ENCODE peak calls at places on chromosome 3, in nine cellular contexts. A is fibroblast of the aortic adventitia, J is neural progenitor cell, N is neural crest cell, X is H9, D is heart left ventricle, B is GM20000, V is nephron progenitor cell, F is HFFc6. H is an unnamed sample.

GRCh38 chr3:53230789-53231188 is 25.0 kb downstream of the TKT start:
- DNase-seq in B (no peak), N (no peak), A (no peak), V (no peak), D (no peak), F (no peak), J (no peak), X (peak; percentile 19), H (no peak)

GRCh38 chr3:194204036-194204792 is 68.3 kb downstream of the HES1 start:
- DNase-seq in D (no peak), V (peak; percentile 56), J (peak; percentile 82), B (peak; percentile 69), N (no peak), X (peak; percentile 44), A (no peak), F (no peak), H (no peak)

GRCh38 chr3:113685956-113686721 is 10.3 kb downstream of the USF3 start:
- DNase-seq in D (no peak), X (no peak), V (no peak), F (peak; percentile 43), A (peak; percentile 51), B (no peak), J (no peak), N (no peak), H (peak; percentile 13)

GRCh38 chr3:106963446-106963845 is 413.8 kb upstream of the CCDC54 start:
- DNase-seq in A (peak; percentile 66), B (no peak), X (no peak), V (no peak), N (no peak), F (peak; percentile 59), D (no peak), J (no peak), H (no peak)

GRCh38 chr3:100097919-100098896 is 16.1 kb downstream of the FILIP1L start:
- DNase-seq in N (no peak), D (peak; percentile 39), J (no peak), F (no peak), X (no peak), B (no peak), V (no peak), A (no peak), H (peak; percentile 28)

GRCh38 chr3:124230432-124230831 is 238.5 kb upstream of the ROPN1 start:
- DNase-seq in V (no peak), J (no peak), D (no peak), F (no peak), N (no peak), A (no peak), X (no peak), B (no peak), H (no peak)

GRCh38 chr3:126329927-126330725 is 27.1 kb downstream of the KLF15 start:
- DNase-seq in D (no peak), F (no peak), B (no peak), J (no peak), A (no peak), X (no peak), N (no peak), V (no peak), H (no peak)

GRCh38 chr3:142319094-142319493 is 93.7 kb upstream of the GK5 start:
- DNase-seq in A (peak; percentile 64), D (no peak), X (no peak), B (no peak), N (no peak), V (no peak), J (no peak), F (peak; percentile 70), H (peak; percentile 14)

GRCh38 chr3:119073258-119074001 is 38.8 kb upstream of the IGSF11 start:
- DNase-seq in A (no peak), B (no peak), X (no peak), D (no peak), N (no peak), F (no peak), V (no peak), J (no peak), H (no peak)

GRCh38 chr3:6862880-6863195 is 1.9 kb downstream of the GRM7 start:
- DNase-seq in A (no peak), X (no peak), N (no peak), F (no peak), V (no peak), D (no peak), B (no peak), J (no peak), H (no peak)

GRCh38 chr3:143024351-143024960 is 23.1 kb downstream of the U2SURP start:
- DNase-seq in A (no peak), V (no peak), D (no peak), F (no peak), X (no peak), J (no peak), N (no peak), B (no peak), H (no peak)

GRCh38 chr3:126389112-126389791 is 5.5 kb upstream of the CFAP100 start:
- DNase-seq in B (peak; percentile 88), J (peak; percentile 97), X (peak; percentile 94), A (peak; percentile 80), D (peak; percentile 96), N (peak; percentile 77), F (peak; percentile 69), V (peak; percentile 84), H (peak; percentile 66)

GRCh38 chr3:67384790-67385397 is 269.5 kb downstream of the SUCLG2 start:
- DNase-seq in B (peak; percentile 23), D (peak; percentile 44), A (peak; percentile 54), V (peak; percentile 59), N (peak; percentile 47), J (peak; percentile 70), X (peak; percentile 77), F (no peak), H (peak; percentile 46)

GRCh38 chr3:5423523-5423922 is 236.0 kb downstream of the EDEM1 start:
- DNase-seq in F (no peak), A (no peak), B (no peak), N (no peak), D (no peak), J (no peak), X (no peak), V (no peak), H (no peak)

DNA sequence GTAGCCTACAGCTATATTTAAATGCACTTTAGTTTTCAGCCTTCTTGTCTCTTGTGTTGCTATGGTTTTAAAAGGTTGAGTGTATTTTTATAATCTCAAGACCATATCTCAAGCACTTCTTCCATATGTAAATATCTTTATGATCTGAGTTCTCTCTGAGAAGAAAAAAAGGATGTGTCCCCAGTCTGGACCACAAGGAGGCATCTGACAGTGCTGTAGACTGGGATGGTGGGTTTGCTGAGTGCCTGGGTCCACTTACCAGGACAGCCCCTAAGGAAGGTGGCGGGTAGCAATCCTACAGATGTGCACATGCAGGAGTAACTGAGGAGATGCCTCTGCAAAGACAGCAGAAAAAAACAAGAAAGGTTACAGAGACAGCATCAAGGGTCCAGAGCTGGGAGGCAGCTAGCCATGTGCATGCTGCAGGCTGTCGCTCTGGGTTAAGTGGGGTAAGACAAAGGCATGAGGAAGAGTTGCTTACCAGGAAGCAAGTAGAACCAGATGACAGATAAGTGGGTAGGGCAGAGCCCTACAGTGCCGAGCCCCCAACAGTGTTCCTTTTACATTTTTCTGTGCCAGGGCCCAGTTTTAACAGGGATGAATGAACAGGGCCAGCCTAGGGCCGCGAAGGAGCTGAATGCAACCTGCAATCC is 70.5 kb upstream of the SNRK start:
- DNase-seq in F (no peak), D (no peak), X (no peak), J (peak; percentile 8), V (no peak), A (no peak), B (no peak), N (no peak), H (no peak)
- TF ChIP-seq CTCF in F (no peak), D (no peak), X (peak; percentile 54), J (peak; percentile 40), V (no peak), A (no peak), B (no peak), N (peak; percentile 36), H (no peak)

DNA sequence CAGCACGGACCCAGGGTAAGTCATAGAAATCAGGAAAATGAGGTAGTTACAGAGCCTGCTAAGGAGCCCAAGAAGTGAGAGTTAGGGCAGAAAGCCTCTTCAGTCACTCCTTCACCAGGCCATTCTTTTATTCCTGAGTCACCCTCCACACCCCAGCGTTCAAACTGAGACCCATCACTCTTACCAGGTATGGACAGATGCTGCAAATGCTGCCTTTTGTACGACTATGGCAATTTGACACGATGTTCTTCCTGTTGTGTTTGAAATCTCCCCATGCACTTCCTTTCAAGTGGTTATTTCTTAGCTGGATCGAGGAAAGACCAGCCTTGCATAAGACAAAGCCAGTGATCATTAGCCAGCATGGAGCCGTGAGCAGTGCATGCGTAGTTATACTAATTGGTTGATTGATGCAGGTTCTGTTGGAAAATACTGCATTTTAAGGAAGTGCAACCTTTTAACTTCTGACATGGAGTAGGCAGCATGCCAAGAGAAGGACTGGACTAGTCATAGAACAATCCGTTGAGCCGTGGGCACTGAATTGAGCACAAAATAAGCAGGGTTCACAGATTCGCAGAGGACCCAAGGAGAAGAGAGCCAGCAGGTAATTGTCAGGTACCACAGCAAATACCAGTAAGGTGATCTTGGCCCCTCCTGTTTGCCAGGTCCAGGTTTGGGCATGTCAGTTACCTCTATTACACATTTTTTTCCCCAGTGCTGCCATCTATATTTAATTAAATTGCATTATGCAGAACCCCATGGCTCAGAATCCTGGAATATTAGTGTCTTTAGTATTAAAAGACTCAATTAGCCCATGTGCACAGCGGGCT is 28.9 kb upstream of the BCL6 start:
- DNase-seq in N (no peak), J (no peak), A (no peak), V (no peak), D (no peak), X (no peak), B (no peak), F (no peak), H (peak; percentile 65)
- TF ChIP-seq CTCF in N (no peak), J (no peak), A (no peak), V (no peak), D (no peak), X (no peak), B (no peak), F (no peak), H (no peak)

DNA sequence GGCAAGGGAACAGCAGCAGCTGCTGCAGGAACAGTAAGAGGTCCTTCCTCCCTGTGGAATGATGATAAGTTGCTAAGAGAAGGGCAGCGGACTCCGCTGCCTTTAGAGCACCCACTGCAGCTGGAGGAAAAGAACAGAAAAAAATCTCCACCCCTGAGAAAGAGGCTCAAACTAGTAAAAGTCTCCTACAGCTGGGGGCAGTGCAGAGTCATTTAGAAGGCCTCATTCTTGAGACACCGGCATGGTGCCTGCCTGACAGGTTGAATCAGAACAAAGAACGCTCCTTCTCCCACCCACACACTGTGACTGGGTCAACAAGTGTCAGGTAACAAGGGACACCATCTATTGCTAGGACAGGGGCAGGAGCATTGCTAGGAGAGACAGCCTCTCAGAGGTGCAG is 188.4 kb downstream of the ABHD5 start:
- DNase-seq in N (no peak), A (no peak), D (no peak), V (peak; percentile 41), B (peak; percentile 56), F (no peak), J (peak; percentile 86), X (peak; percentile 88), H (peak; percentile 59)
- TF ChIP-seq CTCF in N (peak; percentile 55), A (peak; percentile 26), D (no peak), V (peak; percentile 38), B (peak; percentile 6), F (peak; percentile 58), J (peak; percentile 65), X (peak; percentile 71), H (peak; percentile 56)

DNA sequence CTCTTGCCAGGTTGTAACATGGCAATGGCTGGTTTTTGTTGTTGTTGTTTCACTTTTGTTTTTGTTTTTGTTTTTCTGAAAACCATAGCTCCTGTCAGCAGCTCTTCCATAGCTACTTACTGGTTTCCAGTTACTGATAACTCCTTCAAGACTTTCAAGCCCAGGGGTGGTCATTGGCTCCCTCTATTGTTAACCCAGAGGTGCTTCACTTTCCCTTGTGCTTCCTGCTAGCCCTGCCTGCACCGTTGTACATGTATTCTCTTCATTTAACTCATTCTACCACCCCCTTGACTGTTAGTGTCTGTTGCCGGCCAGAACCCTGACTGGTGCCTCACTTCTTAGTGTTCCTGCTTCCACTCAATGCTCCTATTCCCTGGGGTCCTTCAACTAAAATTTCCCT is 4.2 kb upstream of the TRAT1 start:
- DNase-seq in N (no peak), X (peak; percentile 70), D (no peak), F (no peak), V (peak; percentile 15), B (peak; percentile 36), J (peak; percentile 72), A (no peak), H (peak; percentile 28)
- TF ChIP-seq CTCF in N (no peak), X (peak; percentile 75), D (no peak), F (no peak), V (peak; percentile 35), B (peak; percentile 33), J (peak; percentile 60), A (no peak), H (peak; percentile 35)